ENCODE peak calls at places on chromosome 14, in five cellular contexts. F is GM12878, M is mammary epithelial cell, T is IMR-90, S is astrocyte. Q is an unnamed sample.

GRCh38 chr14:97866664-97867063 is 1069.5 kb downstream of the VRK1 start:
- DNase-seq in M (no peak), S (no peak), T (no peak), F (no peak), Q (no peak)

GRCh38 chr14:105622329-105622955 is 96.1 kb downstream of the TMEM121 start:
- DNase-seq in S (no peak), F (no peak), M (no peak), T (no peak), Q (no peak)

GRCh38 chr14:46352876-46353275 is 298.7 kb downstream of the RPL10L start:
- DNase-seq in T (no peak), M (no peak), S (no peak), F (no peak), Q (no peak)

GRCh38 chr14:97120204-97121120 is 323.3 kb downstream of the VRK1 start:
- DNase-seq in S (no peak), M (no peak), F (peak), T (no peak), Q (peak)

GRCh38 chr14:100889641-100890040 is 13.9 kb downstream of the RTL1 start:
- DNase-seq in T (no peak), F (no peak), M (no peak), S (no peak), Q (no peak)

GRCh38 chr14:26808407-26808806 is 210.6 kb upstream of the NOVA1 start:
- DNase-seq in S (peak), F (no peak), T (no peak), M (no peak), Q (peak)

GRCh38 chr14:106174206-106174605 is 647.8 kb downstream of the TMEM121 start:
- DNase-seq in F (no peak), T (no peak), M (no peak), S (no peak), Q (no peak)

GRCh38 chr14:101925152-101925551 is 39.2 kb upstream of the DYNC1H1 start:
- DNase-seq in S (no peak), T (no peak), M (no peak), F (no peak), Q (no peak)

GRCh38 chr14:25111061-25111601 is 61.2 kb upstream of the STXBP6 start:
- DNase-seq in S (peak), M (peak), T (peak), F (no peak), Q (no peak)

GRCh38 chr14:91127411-91127810 is 13.5 kb downstream of the DGLUCY start:
- DNase-seq in F (no peak), T (no peak), S (no peak), M (peak), Q (peak)

GRCh38 chr14:92759300-92759678 is 10.9 kb upstream of the LGMN start:
- DNase-seq in S (no peak), T (peak), M (peak), F (no peak), Q (peak)

GRCh38 chr14:72726444-72726843 is 167.5 kb downstream of the DPF3 start:
- DNase-seq in S (no peak), F (no peak), T (peak), M (no peak), Q (no peak)

GRCh38 chr14:105888151-105888550 is 361.8 kb downstream of the TMEM121 start:
- DNase-seq in F (no peak), T (no peak), S (no peak), M (no peak), Q (no peak)

GRCh38 chr14:23951590-23952143 is 1.9 kb upstream of the DHRS4 start:
- DNase-seq in M (no peak), F (no peak), T (no peak), S (no peak), Q (no peak)

DNA sequence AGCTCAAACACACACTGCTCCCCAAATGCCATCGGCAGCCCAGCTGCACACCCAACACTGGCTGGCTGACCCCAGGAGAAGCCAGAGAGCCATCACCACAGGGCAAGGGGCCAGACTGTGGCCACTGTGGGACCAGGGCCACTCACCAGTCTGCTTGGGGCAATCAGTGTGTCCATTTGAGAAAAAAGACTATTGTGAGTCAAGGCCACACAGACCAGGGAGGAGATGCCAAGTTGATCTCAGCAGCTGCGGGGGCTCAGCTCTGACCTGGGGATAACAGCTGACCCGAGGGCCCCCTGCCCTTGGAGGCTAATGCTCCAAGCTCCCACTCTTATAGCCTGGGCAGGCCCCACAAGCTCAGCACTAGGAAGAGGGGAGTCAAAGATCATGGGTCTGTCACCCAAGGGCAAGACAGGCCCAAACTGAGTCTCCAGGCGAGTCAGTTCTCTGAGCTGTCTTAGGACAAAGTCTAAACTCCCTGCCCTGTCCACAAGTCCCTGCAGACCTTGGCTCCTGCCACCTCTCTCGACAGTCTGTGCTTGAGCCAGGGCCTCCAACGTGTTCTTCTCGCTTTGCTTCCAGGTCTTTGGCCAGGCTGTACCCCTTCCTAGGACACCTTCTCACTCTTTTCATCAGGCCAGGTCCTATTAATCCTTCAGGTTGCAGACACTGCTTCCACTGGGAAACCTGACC is 30.1 kb upstream of the PNMA1 start:
- DNase-seq in F (no peak), S (no peak), T (no peak), M (no peak), Q (no peak)
- H3K9ac ChIP-seq in F (peak), S (no peak), T (no peak), M (peak), Q (peak)

GRCh38 chr14:37939442-37940028 is 268.2 kb upstream of the SSTR1 start:
- DNase-seq in S (no peak), M (no peak), T (no peak), F (no peak), Q (no peak)

GRCh38 chr14:37931998-37932397 is 275.7 kb upstream of the SSTR1 start:
- DNase-seq in F (no peak), M (no peak), S (no peak), T (no peak), Q (no peak)

GRCh38 chr14:37936971-37937370 is 270.7 kb upstream of the SSTR1 start:
- DNase-seq in T (no peak), M (no peak), F (no peak), S (no peak), Q (no peak)
- H2AFZ ChIP-seq in T (no peak), M (no peak), F (no peak), S (no peak), Q (no peak)

DNA sequence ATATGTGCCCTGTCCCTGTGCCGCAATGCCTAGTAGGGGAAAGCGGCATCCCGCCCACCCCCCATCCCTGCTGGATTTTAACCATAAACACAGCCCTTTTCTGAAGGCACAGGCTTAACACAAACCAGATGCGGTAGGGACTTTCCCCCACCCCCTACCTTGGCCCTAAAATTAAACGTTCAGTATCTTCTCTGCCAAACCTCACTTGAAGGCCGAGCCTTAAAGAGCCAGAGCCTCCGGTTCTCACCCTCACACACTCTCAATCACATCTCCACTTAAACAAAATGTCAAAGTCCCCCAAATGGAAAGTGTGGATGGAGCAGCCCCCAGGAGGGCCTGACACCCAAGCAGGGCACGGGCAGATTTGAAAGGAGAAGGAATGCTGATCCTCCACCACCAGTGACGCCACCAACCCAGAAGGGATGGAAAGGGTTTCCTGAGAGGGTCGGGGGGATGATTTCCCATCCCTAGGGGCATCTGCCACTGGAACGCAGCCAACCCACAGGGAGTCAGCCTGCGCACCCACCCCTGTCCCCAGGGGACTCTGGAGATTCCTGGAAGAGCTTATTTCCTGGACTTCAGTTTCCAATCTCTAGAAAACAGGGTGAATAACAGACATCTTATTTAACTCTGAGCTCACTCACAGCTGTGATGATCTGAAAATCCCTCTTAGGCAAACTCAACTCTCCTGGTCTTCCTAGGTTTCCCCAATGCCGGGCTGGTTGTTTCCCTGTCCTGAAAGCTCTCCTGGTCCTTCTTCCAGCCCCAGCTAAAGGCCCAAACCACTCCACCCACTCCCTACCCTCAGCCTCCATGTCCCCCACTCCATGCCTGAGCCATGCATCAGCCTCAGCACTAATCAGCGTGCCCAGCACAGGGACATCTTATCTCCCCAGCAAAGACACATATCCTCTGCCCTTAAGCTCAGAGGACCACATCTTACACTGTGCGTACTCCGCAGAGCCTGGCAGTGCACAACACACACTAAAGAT is 26.3 kb downstream of the ACTN1 start:
- DNase-seq in M (no peak), F (no peak), T (peak), S (peak), Q (no peak)
- H3K9ac ChIP-seq in M (peak), F (no peak), T (peak), S (peak), Q (no peak)

DNA sequence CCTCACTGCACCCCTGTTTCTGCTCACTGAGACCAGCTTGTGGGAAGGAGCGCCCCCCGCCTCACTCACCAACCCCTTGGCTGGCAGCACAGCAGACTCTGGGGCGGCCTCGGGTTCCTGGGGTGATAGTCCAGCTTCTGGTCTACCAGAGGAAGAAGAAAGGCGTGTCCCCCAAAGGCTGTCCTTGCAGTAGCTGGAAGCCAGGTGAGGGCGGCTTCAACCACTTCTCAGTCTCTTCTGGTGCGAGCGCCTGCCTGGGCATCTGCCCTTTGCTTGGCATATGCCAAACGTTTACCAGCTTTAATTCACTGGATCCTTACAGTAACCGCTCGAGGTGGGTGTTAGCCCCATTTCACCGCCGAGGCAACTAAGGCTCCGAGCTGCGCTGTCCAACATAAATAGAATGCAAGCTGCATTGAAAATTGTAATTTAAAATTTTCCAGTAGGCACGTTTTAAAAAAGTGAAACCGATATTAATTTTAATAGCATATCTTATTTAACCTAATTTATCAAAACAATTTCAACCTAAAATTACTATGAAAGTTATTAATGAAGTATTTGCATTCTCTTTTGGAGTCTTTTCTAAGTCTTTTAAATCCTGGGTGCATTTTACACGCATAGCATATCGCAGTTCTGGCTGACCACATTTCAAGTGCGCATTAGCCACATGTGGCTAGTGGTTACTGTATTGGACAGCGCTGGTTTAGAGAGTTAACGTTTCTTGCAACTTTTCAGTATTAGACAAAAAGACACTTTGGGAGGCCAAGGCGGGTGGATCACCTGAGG is 872 bp downstream of the FAM177A1 start:
- DNase-seq in M (no peak), F (no peak), S (peak), T (peak), Q (peak)
- H2AFZ ChIP-seq in M (peak), F (peak), S (peak), T (peak), Q (peak)

GRCh38 chr14:99600232-99600888 is 3.6 kb downstream of the CCDC85C start:
- DNase-seq in M (no peak), T (no peak), F (no peak), S (no peak), Q (no peak)

GRCh38 chr14:99602788-99603415 is 1.1 kb downstream of the CCDC85C start:
- DNase-seq in F (no peak), T (no peak), S (no peak), M (no peak), Q (no peak)

GRCh38 chr14:99602054-99602787 is 1.8 kb downstream of the CCDC85C start:
- DNase-seq in M (no peak), F (no peak), T (peak), S (peak), Q (peak)

GRCh38 chr14:99599440-99599839 is 4.6 kb downstream of the CCDC85C start:
- DNase-seq in F (no peak), M (no peak), T (no peak), S (no peak), Q (no peak)

DNA sequence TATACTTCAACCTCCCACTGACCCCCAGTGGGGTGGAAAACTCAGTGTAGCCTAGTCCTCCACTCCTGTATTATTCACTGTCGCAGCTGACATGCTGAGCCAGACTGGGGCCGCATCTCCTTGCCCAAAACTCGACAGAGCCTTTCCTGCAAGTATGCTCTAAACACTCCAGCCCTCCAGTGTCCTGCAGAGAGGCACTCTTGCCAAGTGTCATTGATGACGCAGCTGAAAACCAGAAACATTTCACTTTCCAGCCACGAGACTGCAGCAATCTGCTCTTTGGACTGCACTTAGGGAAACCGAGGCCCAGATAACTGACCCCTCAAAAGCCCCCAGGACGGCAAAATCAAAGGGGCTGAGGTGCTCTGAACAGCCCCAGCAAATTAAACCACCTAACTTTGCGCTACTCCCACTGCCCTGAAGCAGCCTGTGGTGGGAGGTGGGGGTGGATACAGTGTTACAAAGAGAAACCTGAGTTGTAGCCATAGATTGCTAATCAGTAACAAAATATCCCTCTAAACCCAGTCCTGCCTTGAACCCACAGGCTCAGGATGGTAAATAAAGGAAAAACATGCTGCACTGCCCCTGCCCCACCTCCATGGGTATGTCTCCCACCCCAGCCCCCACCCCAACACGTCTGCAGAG is 2.6 kb downstream of the CCDC85C start:
- DNase-seq in T (peak), M (no peak), S (peak), F (no peak), Q (peak)
- H3K9ac ChIP-seq in T (peak), M (no peak), S (peak), F (no peak), Q (no peak)